ENCODE peak calls at places on chromosomes 2 and 18, in four cellular contexts. H is upper lobe of left lung, P is breast epithelium, J is vagina. D is an unnamed sample.
A peak's percentile ranks its signal among the peaks of the same experiment; 100 is the strongest.

GRCh38 chr2:219991116-219991515 is 363.7 kb downstream of the SLC4A3 start:
- DNase-seq in J (no peak), H (no peak), P (no peak), D (no peak)

GRCh38 chr2:113760400-113760799 is 4.0 kb upstream of the SLC35F5 start:
- DNase-seq in J (no peak), P (no peak), H (no peak), D (no peak)

GRCh38 chr2:159737292-159737916 is 25.1 kb downstream of the MARCHF7 start:
- DNase-seq in J (no peak), P (no peak), H (no peak), D (no peak)

GRCh38 chr2:223465793-223466192 is 136.4 kb downstream of the SCG2 start:
- DNase-seq in H (no peak), J (peak; percentile 97), P (no peak), D (peak; percentile 73)

GRCh38 chr2:62215306-62216064 is 19.6 kb downstream of the B3GNT2 start:
- DNase-seq in J (no peak), P (no peak), H (no peak), D (no peak)

GRCh38 chr2:10864888-10865551 is 46.7 kb upstream of the KCNF1 start:
- DNase-seq in P (no peak), H (no peak), J (no peak), D (no peak)

GRCh38 chr2:179932786-179933185 is 71.4 kb upstream of the ZNF385B start:
- DNase-seq in H (no peak), P (no peak), J (no peak), D (peak; percentile 66)

GRCh38 chr2:144950874-144951560 is 431.1 kb upstream of the ZEB2 start:
- DNase-seq in P (no peak), J (no peak), H (no peak), D (no peak)

GRCh38 chr2:128868686-128869551 is 550.3 kb upstream of the HS6ST1 start:
- DNase-seq in H (no peak), J (no peak), P (no peak), D (no peak)

GRCh38 chr2:237691908-237692600 is 64.7 kb downstream of the LRRFIP1 start:
- DNase-seq in J (no peak), P (peak; percentile 97), H (peak; percentile 100), D (peak; percentile 99)

GRCh38 chr18:12679183-12679786 is 21.4 kb upstream of the SPIRE1 start:
- DNase-seq in H (no peak), J (no peak), P (no peak), D (peak; percentile 73)

GRCh38 chr2:126786765-126787164 is 111.9 kb upstream of the TEX51 start:
- DNase-seq in P (peak; percentile 14), H (no peak), J (no peak), D (peak; percentile 40)

GRCh38 chr2:150080115-150080514 is 407.4 kb downstream of the RND3 start:
- DNase-seq in P (no peak), H (no peak), J (no peak), D (no peak)

GRCh38 chr2:197179744-197180498 is 130.7 kb downstream of the ANKRD44 start:
- DNase-seq in J (no peak), H (no peak), P (no peak), D (no peak)

GRCh38 chr2:240997141-240997855 is 1.1 kb upstream of the SNED1 start:
- DNase-seq in J (peak; percentile 84), H (no peak), P (peak; percentile 50), D (no peak)

GRCh38 chr2:220646424-220646823 is 925.7 kb downstream of the EPHA4 start:
- DNase-seq in J (no peak), P (no peak), H (no peak), D (no peak)

GRCh38 chr2:88443353-88443938 is 9.0 kb downstream of the FOXI3 start:
- DNase-seq in J (no peak), H (no peak), P (no peak), D (no peak)

GRCh38 chr2:85933753-85934594 is 45.2 kb upstream of the ST3GAL5 start:
- DNase-seq in J (no peak), P (no peak), H (no peak), D (no peak)

GRCh38 chr2:160109939-160110673 is 47.7 kb upstream of the PLA2R1 start:
- DNase-seq in J (no peak), H (no peak), P (peak; percentile 56), D (no peak)

GRCh38 chr2:158463496-158464095 is 6.8 kb downstream of the PKP4 start:
- DNase-seq in H (no peak), J (no peak), P (no peak), D (no peak)

GRCh38 chr2:217797661-217798069 is 205.1 kb downstream of the TNS1 start:
- DNase-seq in P (no peak), H (no peak), J (peak; percentile 87), D (no peak)

GRCh38 chr18:79851981-79852380 is 54.2 kb downstream of the KCNG2 start:
- DNase-seq in H (no peak), P (no peak), J (no peak), D (peak; percentile 44)

GRCh38 chr2:39123436-39123999 is 2.7 kb upstream of the SOS1 start:
- DNase-seq in P (no peak), J (no peak), H (no peak), D (no peak)

GRCh38 chr2:130759906-130760753 is 4.8 kb downstream of the AMER3 start:
- DNase-seq in H (no peak), J (peak; percentile 81), P (no peak), D (no peak)

GRCh38 chr2:4047961-4048891 is 344.9 kb downstream of the DCDC2C start:
- DNase-seq in P (no peak), H (no peak), J (no peak), D (no peak)

GRCh38 chr2:85776672-85777071 is 22.9 kb downstream of the ATOH8 start:
- DNase-seq in J (no peak), H (no peak), P (no peak), D (no peak)

GRCh38 chr2:145741161-145741560 is 1221.2 kb upstream of the ZEB2 start:
- DNase-seq in J (no peak), P (no peak), H (no peak), D (no peak)

GRCh38 chr2:230067990-230068657 is 600 bp downstream of the SLC16A14 start:
- DNase-seq in J (no peak), H (peak; percentile 92), P (no peak), D (peak; percentile 78)

GRCh38 chr2:191459158-191459557 is 214.0 kb downstream of the MYO1B start:
- DNase-seq in H (no peak), J (no peak), P (no peak), D (no peak)

GRCh38 chr2:26562811-26563645 is 78.1 kb downstream of the CIB4 start:
- DNase-seq in H (no peak), P (peak; percentile 61), J (no peak), D (peak; percentile 65)

GRCh38 chr2:167480232-167480985 is 592.1 kb downstream of the XIRP2 start:
- DNase-seq in H (no peak), J (no peak), P (no peak), D (no peak)

GRCh38 chr2:177771191-177771590 is 301.4 kb downstream of the PDE11A start:
- DNase-seq in J (no peak), H (no peak), P (no peak), D (no peak)

GRCh38 chr2:46131-46470 is 204 bp downstream of the FAM110C start:
- DNase-seq in J (no peak), H (no peak), P (no peak), D (peak; percentile 65)

GRCh38 chr2:16215892-16216554 is 275.7 kb downstream of the MYCN start:
- DNase-seq in J (no peak), H (peak; percentile 33), P (no peak), D (no peak)

GRCh38 chr2:236124182-236124581 is 44.0 kb downstream of the GBX2 start:
- DNase-seq in P (no peak), J (no peak), H (no peak), D (no peak)

GRCh38 chr18:78727057-78727739 is 252.4 kb upstream of the SALL3 start:
- DNase-seq in J (no peak), P (no peak), H (no peak), D (peak; percentile 53)

GRCh38 chr18:50751490-50751889 is 68.3 kb downstream of the MRO start:
- DNase-seq in J (no peak), P (no peak), H (peak; percentile 38), D (no peak)

GRCh38 chr18:9705183-9705864 is 2.8 kb upstream of the RAB31 start:
- DNase-seq in J (no peak), H (no peak), P (no peak), D (no peak)

GRCh38 chr18:26723986-26724385 is 141.5 kb downstream of the AQP4 start:
- DNase-seq in P (no peak), J (no peak), H (no peak), D (no peak)

GRCh38 chr18:26717123-26717522 is 148.4 kb downstream of the AQP4 start:
- DNase-seq in P (no peak), H (no peak), J (no peak), D (no peak)

GRCh38 chr18:26721876-26722581 is 143.5 kb downstream of the AQP4 start:
- DNase-seq in H (peak; percentile 42), P (no peak), J (no peak), D (no peak)

GRCh38 chr18:26722582-26722931 is 142.9 kb downstream of the AQP4 start:
- DNase-seq in J (no peak), P (no peak), H (no peak), D (no peak)

GRCh38 chr18:26719909-26720308 is 145.6 kb downstream of the AQP4 start:
- DNase-seq in P (no peak), H (no peak), J (no peak), D (no peak)
- H3K27ac ChIP-seq in P (no peak overlapping the region), H (no peak overlapping the region), J (no peak overlapping the region), D (no peak overlapping the region)

DNA sequence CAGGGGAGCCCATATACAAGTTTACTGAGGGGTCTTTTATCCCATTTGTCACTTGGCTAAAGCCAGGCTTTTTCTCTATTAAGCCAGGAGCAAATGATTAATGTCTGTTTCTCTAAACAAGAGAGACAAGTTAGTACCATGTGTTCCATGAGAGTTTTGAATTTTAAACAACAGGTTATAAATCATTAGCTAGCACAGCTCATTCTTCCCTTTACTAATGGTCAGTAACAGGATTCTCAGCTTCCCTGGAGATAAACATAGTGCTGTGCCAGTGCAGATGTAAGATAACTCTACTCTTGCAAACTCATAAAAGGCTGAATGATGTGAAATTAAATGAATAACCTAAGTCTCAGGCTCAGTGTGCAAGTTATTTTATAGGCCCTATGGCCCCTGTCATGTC is 353.4 kb upstream of the FSIP2 start:
- DNase-seq in J (no peak), P (no peak), H (no peak), D (no peak)
- H3K27ac ChIP-seq in J (no peak overlapping the region), P (no peak overlapping the region), H (no peak overlapping the region), D (no peak overlapping the region)

GRCh38 chr2:135091681-135092080 is 39.6 kb downstream of the RAB3GAP1 start:
- DNase-seq in P (no peak), H (no peak), J (no peak), D (no peak)
- H3K27ac ChIP-seq in P (no peak overlapping the region), H (no peak overlapping the region), J (no peak overlapping the region), D (no peak overlapping the region)

DNA sequence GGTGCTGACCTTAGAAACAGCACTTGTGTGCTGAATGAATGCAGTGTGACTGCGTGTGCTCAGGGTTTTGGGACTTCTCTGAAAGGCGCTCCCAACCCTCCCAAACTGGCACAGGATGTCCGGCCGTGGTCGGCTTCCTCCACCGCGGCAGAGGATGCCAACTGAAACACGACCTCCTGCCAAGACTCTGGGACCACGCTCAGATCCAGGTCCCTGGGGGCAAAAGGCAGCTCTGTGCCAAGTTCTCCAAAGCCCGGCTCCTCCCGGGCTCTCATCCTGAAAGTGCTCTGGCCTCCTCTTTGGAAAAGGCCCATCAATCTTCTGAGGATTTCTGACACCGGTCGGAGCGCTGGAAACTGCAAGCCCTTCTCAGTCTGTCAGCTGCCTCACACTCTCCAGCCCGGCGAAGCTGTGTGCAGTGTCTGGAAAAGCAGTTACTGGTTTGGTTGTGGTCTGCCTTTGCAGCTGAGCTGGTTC is 32.3 kb upstream of the ZBTB7C start:
- DNase-seq in J (no peak), P (peak; percentile 60), H (peak; percentile 18), D (no peak)
- H3K27ac ChIP-seq in J (peak overlapping the region; percentile 18), P (peak overlapping the region; percentile 92), H (no peak overlapping the region), D (no peak overlapping the region)

D was measured in upper lobe of right lung.